ENCODE peak calls at places on chromosome 7, in nine cellular contexts. E, A, Q, H, N, G, Z, W and I are unnamed samples.
A peak's percentile ranks its signal among the peaks of the same experiment; 100 is the strongest.

GRCh38 chr7:107564553-107565298 is 955 bp downstream of the DUS4L start:
- DNase-seq in E (peak; percentile 32), A (peak; percentile 91), Q (no peak), H (peak; percentile 9), N (no peak), G (peak; percentile 19), Z (peak; percentile 2), W (no peak), I (peak; percentile 86)

GRCh38 chr7:157603716-157604115 is 266.9 kb downstream of the DNAJB6 start:
- DNase-seq in E (no peak), A (no peak), Q (no peak), H (no peak), N (no peak), G (no peak), Z (no peak), W (no peak), I (no peak)

GRCh38 chr7:81501220-81501619 is 268.6 kb downstream of the HGF start:
- DNase-seq in E (peak; percentile 13), A (peak; percentile 53), Q (peak; percentile 33), H (no peak), N (peak; percentile 47), G (peak; percentile 1), Z (no peak), W (peak; percentile 23), I (peak; percentile 66)

GRCh38 chr7:33185786-33186185 is 56.4 kb downstream of the BBS9 start:
- DNase-seq in E (peak; percentile 34), A (peak; percentile 65), Q (peak; percentile 63), H (peak; percentile 77), N (peak; percentile 45), G (peak; percentile 52), Z (peak; percentile 56), W (peak; percentile 56), I (peak; percentile 70)

GRCh38 chr7:105677803-105678583 is 96.7 kb upstream of the EFCAB10 start:
- DNase-seq in E (no peak), A (peak; percentile 6), Q (no peak), H (no peak), N (no peak), G (peak; percentile 32), Z (no peak), W (no peak), I (no peak)

GRCh38 chr7:52920977-52921376 is 114.5 kb upstream of the POM121L12 start:
- DNase-seq in E (no peak), A (no peak), Q (peak; percentile 69), H (no peak), N (no peak), G (no peak), Z (no peak), W (no peak), I (no peak)

GRCh38 chr7:22173884-22174573 is 182.9 kb downstream of the RAPGEF5 start:
- DNase-seq in E (no peak), A (no peak), Q (no peak), H (no peak), N (no peak), G (no peak), Z (no peak), W (no peak), I (peak; percentile 68)

GRCh38 chr7:100147278-100147677 is 1.4 kb upstream of the LAMTOR4 start:
- DNase-seq in E (no peak), A (no peak), Q (no peak), H (no peak), N (no peak), G (no peak), Z (no peak), W (no peak), I (no peak)

GRCh38 chr7:124171068-124171467 is 138.2 kb upstream of the TMEM229A start:
- DNase-seq in E (peak; percentile 15), A (no peak), Q (peak; percentile 4), H (peak; percentile 65), N (peak; percentile 72), G (no peak), Z (peak; percentile 50), W (peak; percentile 41), I (peak; percentile 66)

GRCh38 chr7:97025983-97026704 is 1.5 kb upstream of the DLX5 start:
- DNase-seq in E (no peak), A (peak; percentile 30), Q (no peak), H (peak; percentile 38), N (no peak), G (no peak), Z (peak; percentile 53), W (no peak), I (no peak)

GRCh38 chr7:93515144-93515543 is 59.4 kb downstream of the CALCR start:
- DNase-seq in E (no peak), A (peak; percentile 16), Q (no peak), H (no peak), N (no peak), G (no peak), Z (no peak), W (no peak), I (no peak)

GRCh38 chr7:47518827-47519226 is 63.1 kb downstream of the TNS3 start:
- DNase-seq in E (no peak), A (peak; percentile 95), Q (no peak), H (no peak), N (no peak), G (no peak), Z (no peak), W (peak; percentile 67), I (peak; percentile 55)

DNA sequence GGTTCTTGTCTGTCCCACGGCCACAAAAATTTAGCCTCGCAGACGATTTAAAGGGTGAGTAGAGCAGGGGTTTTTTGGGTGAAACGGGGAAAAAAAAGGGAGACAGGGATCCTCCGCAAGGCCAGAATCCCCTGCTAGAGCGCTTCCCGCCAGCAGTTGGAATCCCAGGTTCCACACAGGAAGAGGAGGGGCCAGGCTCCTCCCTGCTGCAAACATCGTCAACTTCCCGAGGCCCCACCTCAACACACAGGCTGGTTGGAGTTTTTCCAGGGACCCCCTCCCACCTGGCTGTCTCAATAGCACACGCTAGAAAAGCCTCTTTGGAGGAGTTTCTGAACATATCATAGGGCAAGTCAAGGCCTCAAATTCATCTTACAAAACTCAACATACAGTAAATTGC is 112.7 kb downstream of the MTERF1 start:
- DNase-seq in E (no peak), A (no peak), Q (no peak), H (peak; percentile 42), N (no peak), G (no peak), Z (no peak), W (no peak), I (no peak)
- TF ChIP-seq EZH2phosphoT487 in E (no peak), A (no peak), Q (no peak), H (no peak), N (no peak), G (no peak), Z (no peak), W (no peak), I (no peak)

DNA sequence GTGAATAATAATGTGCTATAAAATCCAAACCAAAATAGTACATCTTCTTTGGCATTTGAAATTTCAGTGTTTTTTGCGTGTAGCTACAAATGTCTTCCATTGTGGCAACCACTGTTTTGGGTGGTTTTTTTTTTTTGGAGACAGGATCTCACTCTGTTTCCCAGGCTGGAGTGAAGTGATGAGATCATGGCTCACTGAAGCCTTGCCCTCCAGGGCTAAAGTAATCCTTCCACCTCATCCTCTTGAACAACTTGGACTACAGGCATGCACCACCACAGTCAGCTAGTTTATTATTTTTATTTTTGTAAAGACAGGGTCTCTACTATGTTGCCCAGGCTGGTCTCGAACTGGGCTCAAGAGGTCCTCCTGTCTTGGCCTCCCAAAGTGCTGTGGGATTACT is 455.1 kb downstream of the AUTS2 start:
- DNase-seq in E (no peak), A (no peak), Q (no peak), H (no peak), N (no peak), G (no peak), Z (no peak), W (no peak), I (no peak)
- H3K27ac ChIP-seq in E (no peak overlapping the region), A (no peak overlapping the region), Q (no peak overlapping the region), H (no peak overlapping the region), N (no peak overlapping the region), G (no peak overlapping the region), Z (no peak overlapping the region), W (no peak overlapping the region), I (no peak overlapping the region)

GRCh38 chr7:80386686-80387085 is 125.2 kb downstream of the GNAT3 start:
- DNase-seq in E (no peak), A (peak; percentile 46), Q (no peak), H (no peak), N (no peak), G (no peak), Z (no peak), W (no peak), I (no peak)
- TF ChIP-seq EZH2phosphoT487 in E (no peak), A (no peak), Q (no peak), H (no peak), N (no peak), G (no peak), Z (no peak), W (no peak), I (no peak)

GRCh38 chr7:139230774-139231512 is at the start of gene UBN2:
- DNase-seq in E (peak; percentile 91), A (peak; percentile 97), Q (peak; percentile 99), H (peak; percentile 98), N (peak; percentile 99), G (peak; percentile 96), Z (peak; percentile 98), W (peak; percentile 98), I (peak; percentile 97)

GRCh38 chr7:139230484-139230773 is 608 bp upstream of the UBN2 start:
- DNase-seq in E (no peak), A (no peak), Q (no peak), H (no peak), N (no peak), G (no peak), Z (no peak), W (no peak), I (no peak)

GRCh38 chr7:139231513-139232376 is 708 bp downstream of the UBN2 start:
- DNase-seq in E (no peak), A (peak; percentile 72), Q (peak; percentile 83), H (peak; percentile 60), N (no peak), G (peak; percentile 55), Z (peak; percentile 57), W (peak; percentile 57), I (peak; percentile 24)

GRCh38 chr7:139232377-139232717 is 1.3 kb downstream of the UBN2 start:
- DNase-seq in E (no peak), A (no peak), Q (no peak), H (no peak), N (peak; percentile 42), G (no peak), Z (no peak), W (no peak), I (no peak)

DNA sequence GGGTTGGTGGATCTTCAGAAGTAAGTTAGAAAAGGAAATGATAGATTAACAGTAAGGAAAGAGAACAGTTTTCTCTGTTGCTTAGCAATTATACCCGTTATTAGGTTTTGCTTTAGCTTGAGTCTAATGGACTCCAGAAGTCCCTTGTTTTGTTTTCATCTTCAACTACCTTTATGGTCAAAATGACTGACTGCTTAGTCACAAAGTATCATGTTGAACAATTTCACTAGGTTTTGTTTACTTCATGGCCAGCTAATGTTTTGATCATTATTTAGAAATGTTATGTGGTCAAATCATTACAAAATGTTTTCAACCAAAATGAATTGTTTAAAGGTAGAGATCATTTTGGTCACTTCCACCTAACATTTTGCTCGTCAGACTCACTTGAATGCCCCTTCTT is 1.9 kb downstream of the UBN2 start:
- DNase-seq in E (no peak), A (peak; percentile 73), Q (no peak), H (no peak), N (no peak), G (no peak), Z (no peak), W (no peak), I (peak; percentile 90)
- H3K27ac ChIP-seq in E (no peak overlapping the region), A (peak overlapping the region; percentile 85), Q (no peak overlapping the region), H (no peak overlapping the region), N (no peak overlapping the region), G (no peak overlapping the region), Z (no peak overlapping the region), W (peak overlapping the region; percentile 95), I (peak overlapping the region; percentile 59)

GRCh38 chr7:49774459-49775064 is 1.1 kb downstream of the VWC2 start:
- DNase-seq in E (no peak), A (no peak), Q (peak; percentile 39), H (peak; percentile 70), N (no peak), G (no peak), Z (peak; percentile 73), W (no peak), I (no peak)
- TF ChIP-seq EZH2phosphoT487 in E (no peak), A (no peak), Q (peak; percentile 75), H (peak; percentile 86), N (no peak), G (no peak), Z (peak; percentile 60), W (peak; percentile 60), I (no peak)